ENCODE peak calls at places on chromosomes 1 and 21, in six cellular contexts. T is psoas muscle, J is PC-3, E is AG09309, B is glutamatergic neuron, Q is GM12865. W is an unnamed sample.

GRCh38 chr1:21255284-21255942 is 34.9 kb downstream of the ECE1 start:
- DNase-seq in B (peak; percentile 98), Q (peak; percentile 84), J (peak; percentile 92), T (peak; percentile 91), E (peak; percentile 51), W (peak; percentile 74)

GRCh38 chr1:118275716-118276115 is 90.7 kb upstream of the SPAG17 start:
- DNase-seq in J (no peak), E (no peak), T (no peak), B (no peak), Q (no peak), W (no peak)

GRCh38 chr1:146036990-146037646 is 15.6 kb upstream of the HJV start:
- DNase-seq in B (peak; percentile 78), J (peak; percentile 97), Q (peak; percentile 88), E (peak; percentile 64), T (peak; percentile 84), W (peak; percentile 93)

GRCh38 chr21:43188712-43189151 is 19.9 kb downstream of the CRYAA start:
- DNase-seq in B (no peak), E (no peak), J (no peak), T (peak; percentile 50), Q (no peak), W (no peak)

GRCh38 chr1:205580140-205580922 is 51.5 kb downstream of the ELK4 start:
- DNase-seq in E (no peak), T (no peak), J (no peak), B (no peak), Q (no peak), W (no peak)

GRCh38 chr21:41071410-41071809 is 96.5 kb upstream of the BACE2 start:
- DNase-seq in E (no peak), J (peak; percentile 5), B (peak; percentile 59), T (no peak), Q (no peak), W (no peak)

GRCh38 chr1:115492019-115492595 is 149.7 kb upstream of the VANGL1 start:
- DNase-seq in T (no peak), B (no peak), Q (no peak), J (no peak), E (no peak), W (no peak)

GRCh38 chr1:53062731-53063591 is 948 bp downstream of the PODN start:
- DNase-seq in Q (no peak), E (no peak), T (no peak), J (no peak), B (peak; percentile 34), W (no peak)

GRCh38 chr1:206521002-206521585 is 13.8 kb downstream of the RASSF5 start:
- DNase-seq in J (peak; percentile 61), B (no peak), T (no peak), Q (no peak), E (no peak), W (no peak)

GRCh38 chr1:59298710-59299346 is 1.9 kb downstream of the FGGY start:
- DNase-seq in Q (no peak), J (peak; percentile 66), E (no peak), T (no peak), B (no peak), W (no peak)

GRCh38 chr1:81224222-81224621 is 576.5 kb upstream of the ADGRL2 start:
- DNase-seq in Q (no peak), J (no peak), B (no peak), T (no peak), E (no peak), W (no peak)

GRCh38 chr1:168879906-168880734 is 151.1 kb upstream of the DPT start:
- DNase-seq in E (no peak), B (no peak), J (peak; percentile 7), Q (no peak), T (peak; percentile 62), W (no peak)

GRCh38 chr21:44751799-44752636 is 40.6 kb upstream of the TSPEAR start:
- DNase-seq in T (no peak), Q (no peak), B (no peak), J (no peak), E (no peak), W (no peak)

GRCh38 chr1:184691719-184692324 is 62.8 kb downstream of the EDEM3 start:
- DNase-seq in E (peak; percentile 25), B (no peak), T (no peak), Q (peak; percentile 23), J (peak; percentile 53), W (peak; percentile 71)

GRCh38 chr21:41079159-41079558 is 88.8 kb upstream of the BACE2 start:
- DNase-seq in B (no peak), T (no peak), J (no peak), Q (no peak), E (no peak), W (no peak)

GRCh38 chr1:64553285-64553684 is 83.4 kb downstream of the CACHD1 start:
- DNase-seq in T (no peak), J (no peak), B (no peak), Q (no peak), E (no peak), W (no peak)
- TF ChIP-seq CTCF in T (no peak), J (peak; percentile 13), B (no peak), Q (no peak), E (no peak), W (no peak)

GRCh38 chr1:160307455-160307854 is 22.5 kb upstream of the PEX19 start:
- DNase-seq in B (peak; percentile 27), T (no peak), E (no peak), Q (peak; percentile 5), J (no peak), W (no peak)
- TF ChIP-seq CTCF in B (no peak), T (no peak), E (no peak), Q (no peak), J (no peak), W (no peak)

DNA sequence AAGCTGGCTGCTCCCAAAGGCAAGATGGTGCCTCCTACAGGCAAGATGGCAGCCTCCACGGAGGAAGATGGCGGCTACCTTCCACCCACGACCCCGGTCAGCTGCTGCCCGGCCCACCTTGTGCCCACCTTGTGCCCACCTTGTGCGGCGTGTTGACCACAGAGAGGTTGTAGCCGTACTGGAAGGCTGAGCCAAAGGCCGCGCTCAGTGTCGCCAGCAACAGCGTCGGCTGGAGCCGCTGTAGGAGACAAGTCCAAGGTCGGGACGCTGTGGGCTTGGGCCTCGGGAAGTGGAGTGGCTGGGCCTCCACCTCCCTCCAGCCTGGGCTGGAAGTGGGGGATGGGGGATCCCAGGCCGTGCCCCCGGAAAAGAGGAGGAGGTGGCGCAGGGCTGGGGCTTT is 1.4 kb downstream of the SLC2A7 start:
- DNase-seq in J (no peak), E (no peak), Q (no peak), T (no peak), B (no peak), W (no peak)
- TF ChIP-seq CTCF in J (no peak), E (no peak), Q (no peak), T (no peak), B (no peak), W (no peak)

DNA sequence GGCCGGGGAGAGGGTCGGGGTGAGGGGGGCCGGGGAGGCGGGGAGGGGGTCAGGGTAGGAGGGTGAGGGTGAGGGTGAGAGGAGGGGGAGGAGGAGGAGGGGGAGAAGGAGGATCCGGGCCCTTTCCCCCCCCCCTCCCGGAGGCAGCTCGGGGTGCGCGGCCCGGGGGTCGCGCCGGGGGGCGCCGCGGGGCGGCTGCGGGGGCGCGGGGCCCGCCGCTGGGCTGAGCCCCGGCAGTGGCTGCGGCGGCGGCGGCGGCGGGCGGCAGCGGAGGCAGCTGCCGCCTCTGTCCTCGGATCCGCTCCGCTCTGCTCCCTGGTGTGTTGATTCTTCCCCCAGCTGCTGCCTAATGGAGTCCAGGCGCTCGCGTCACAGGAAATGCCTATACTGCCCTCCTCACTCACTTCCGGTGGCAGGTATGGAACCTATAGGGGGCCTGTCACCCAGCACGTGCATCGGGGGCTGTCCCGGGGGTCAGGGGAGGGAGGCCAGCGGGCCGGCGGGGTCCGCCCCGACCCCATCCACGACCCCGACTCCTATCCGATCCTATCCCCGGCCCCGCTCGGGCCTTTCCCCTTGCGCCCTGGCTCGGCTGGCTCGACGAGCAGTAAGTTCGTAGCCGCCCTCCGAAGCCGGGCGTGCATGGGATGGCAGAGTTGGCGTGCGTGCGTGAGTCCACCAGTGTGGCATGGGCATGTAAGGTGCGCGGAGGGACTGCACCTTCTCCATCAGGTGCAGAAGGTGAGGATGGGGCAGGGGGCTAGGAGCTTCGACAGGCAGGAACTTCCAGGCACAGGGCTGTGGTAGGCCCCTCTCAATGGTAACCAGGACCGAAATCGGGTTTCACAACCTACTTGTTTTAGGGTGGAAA is at the start of gene WDR26:
- DNase-seq in Q (peak; percentile 90), J (peak; percentile 81), B (peak; percentile 85), E (no peak), T (peak; percentile 88), W (peak; percentile 86)
- TF ChIP-seq CTCF in Q (peak; percentile 19), J (peak; percentile 24), B (no peak), E (no peak), T (no peak), W (no peak)

W was measured in foreskin fibroblast.